ENCODE peak calls at places on chromosomes 7 and 10, in four cellular contexts. One of them, this sample, is unnamed.

GRCh38 chr10:97731346-97732051 is 5.4 kb upstream of the ZFYVE27 start:
- DNase-seq in K562: peak; percentile 47
- DNase-seq in A549: peak; percentile 60
- DNase-seq in IMR-90: peak; percentile 76
- DNase-seq in this sample: no peak

GRCh38 chr7:114851406-114852025 is 70.4 kb upstream of the MDFIC start:
- DNase-seq in K562: no peak
- DNase-seq in A549: no peak
- DNase-seq in IMR-90: no peak
- DNase-seq in this sample: no peak

GRCh38 chr7:74412061-74412460 is 41.6 kb upstream of the GTF2IRD1 start:
- DNase-seq in K562: no peak
- DNase-seq in A549: no peak
- DNase-seq in IMR-90: no peak
- DNase-seq in this sample: no peak

GRCh38 chr10:126060232-126060935 is 164.0 kb downstream of the FANK1 start:
- DNase-seq in K562: no peak
- DNase-seq in A549: peak; percentile 52
- DNase-seq in IMR-90: peak; percentile 79
- DNase-seq in this sample: no peak

GRCh38 chr10:91974960-91975359 is 51.4 kb downstream of the BTAF1 start:
- DNase-seq in K562: no peak
- DNase-seq in A549: no peak
- DNase-seq in IMR-90: peak; percentile 80
- DNase-seq in this sample: peak; percentile 5

GRCh38 chr10:85510682-85511081 is 855.9 kb downstream of the GRID1 start:
- DNase-seq in K562: no peak
- DNase-seq in A549: no peak
- DNase-seq in IMR-90: no peak
- DNase-seq in this sample: no peak

GRCh38 chr10:75405201-75406143 is 3.9 kb upstream of the ZNF503 start:
- DNase-seq in K562: no peak
- DNase-seq in A549: no peak
- DNase-seq in IMR-90: no peak
- DNase-seq in this sample: no peak

GRCh38 chr7:158695726-158696452 is 8.7 kb downstream of the NCAPG2 start:
- DNase-seq in K562: peak; percentile 54
- DNase-seq in A549: peak; percentile 51
- DNase-seq in IMR-90: peak; percentile 77
- DNase-seq in this sample: peak; percentile 28

GRCh38 chr10:132884041-132884440 is 58.3 kb downstream of the CFAP46 start:
- DNase-seq in K562: no peak
- DNase-seq in A549: no peak
- DNase-seq in IMR-90: no peak
- DNase-seq in this sample: no peak

GRCh38 chr7:55774327-55775050 is 88.1 kb downstream of the SEPTIN14 start:
- DNase-seq in K562: no peak
- DNase-seq in A549: no peak
- DNase-seq in IMR-90: no peak
- DNase-seq in this sample: no peak

GRCh38 chr7:88306590-88307048 is at the start of gene STEAP4:
- DNase-seq in K562: no peak
- DNase-seq in A549: no peak
- DNase-seq in IMR-90: peak; percentile 0
- DNase-seq in this sample: no peak

GRCh38 chr10:6046458-6047325 is 15.5 kb downstream of the IL2RA start:
- DNase-seq in K562: no peak
- DNase-seq in A549: no peak
- DNase-seq in IMR-90: no peak
- DNase-seq in this sample: no peak

GRCh38 chr7:6558837-6559236 is 7.6 kb upstream of the GRID2IP start:
- DNase-seq in K562: peak; percentile 74
- DNase-seq in A549: peak; percentile 87
- DNase-seq in IMR-90: peak; percentile 21
- DNase-seq in this sample: no peak

GRCh38 chr10:78724846-78725245 is 343.9 kb upstream of the ZMIZ1 start:
- DNase-seq in K562: no peak
- DNase-seq in A549: no peak
- DNase-seq in IMR-90: no peak
- DNase-seq in this sample: no peak

GRCh38 chr10:72321248-72322029 is 33.3 kb downstream of the DNAJB12 start:
- DNase-seq in K562: no peak
- DNase-seq in A549: no peak
- DNase-seq in IMR-90: no peak
- DNase-seq in this sample: no peak

GRCh38 chr10:72322030-72322279 is 32.8 kb downstream of the DNAJB12 start:
- DNase-seq in K562: no peak
- DNase-seq in A549: no peak
- DNase-seq in IMR-90: no peak
- DNase-seq in this sample: no peak

GRCh38 chr10:72320676-72321247 is 34.0 kb downstream of the DNAJB12 start:
- DNase-seq in K562: peak; percentile 99
- DNase-seq in A549: peak; percentile 95
- DNase-seq in IMR-90: peak; percentile 99
- DNase-seq in this sample: peak; percentile 95

GRCh38 chr10:72318383-72319262 is 36.1 kb downstream of the DNAJB12 start:
- DNase-seq in K562: no peak
- DNase-seq in A549: no peak
- DNase-seq in IMR-90: no peak
- DNase-seq in this sample: no peak

GRCh38 chr10:72319416-72320254 is 35.1 kb downstream of the DNAJB12 start:
- DNase-seq in K562: no peak
- DNase-seq in A549: peak; percentile 73
- DNase-seq in IMR-90: peak; percentile 89
- DNase-seq in this sample: no peak
- TF ChIP-seq RCOR1 in K562: peak; percentile 71
- TF ChIP-seq RCOR1 in A549: peak; percentile 40
- TF ChIP-seq RCOR1 in IMR-90: peak; percentile 77
- TF ChIP-seq RCOR1 in this sample: peak; percentile 37

GRCh38 chr7:15885678-15886077 is 199.2 kb upstream of the MEOX2 start:
- DNase-seq in K562: no peak
- DNase-seq in A549: no peak
- DNase-seq in IMR-90: no peak
- DNase-seq in this sample: no peak

GRCh38 chr7:15891151-15891842 is 204.8 kb upstream of the MEOX2 start:
- DNase-seq in K562: no peak
- DNase-seq in A549: no peak
- DNase-seq in IMR-90: peak; percentile 47
- DNase-seq in this sample: no peak

GRCh38 chr7:15886626-15887025 is 200.1 kb upstream of the MEOX2 start:
- DNase-seq in K562: no peak
- DNase-seq in A549: no peak
- DNase-seq in IMR-90: no peak
- DNase-seq in this sample: no peak

GRCh38 chr7:15888090-15888489 is 201.6 kb upstream of the MEOX2 start:
- DNase-seq in K562: no peak
- DNase-seq in A549: no peak
- DNase-seq in IMR-90: no peak
- DNase-seq in this sample: no peak

DNA sequence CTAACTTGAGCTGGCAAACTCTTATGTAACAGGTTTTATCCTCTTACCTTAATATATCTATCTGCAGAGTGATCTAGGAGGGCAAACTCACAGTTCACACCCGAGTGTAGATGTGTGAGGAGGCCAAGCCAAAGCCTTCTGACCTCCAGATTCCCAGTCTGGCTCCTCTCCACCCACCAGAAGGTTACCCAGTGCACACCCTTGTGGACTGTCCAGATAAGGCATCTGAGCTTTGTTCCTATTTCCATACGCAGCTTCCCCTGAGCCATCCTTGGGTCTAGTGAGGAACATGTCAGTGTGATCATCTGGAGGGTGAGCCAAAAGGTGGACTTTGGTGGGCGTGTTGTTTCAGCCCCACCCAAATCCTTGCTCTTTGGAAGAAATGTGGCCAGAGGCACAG is 203.0 kb upstream of the MEOX2 start:
- DNase-seq in K562: no peak
- DNase-seq in A549: peak; percentile 9
- DNase-seq in IMR-90: no peak
- DNase-seq in this sample: no peak
- TF ChIP-seq RCOR1 in K562: no peak
- TF ChIP-seq RCOR1 in A549: no peak
- TF ChIP-seq RCOR1 in IMR-90: no peak
- TF ChIP-seq RCOR1 in this sample: no peak

DNA sequence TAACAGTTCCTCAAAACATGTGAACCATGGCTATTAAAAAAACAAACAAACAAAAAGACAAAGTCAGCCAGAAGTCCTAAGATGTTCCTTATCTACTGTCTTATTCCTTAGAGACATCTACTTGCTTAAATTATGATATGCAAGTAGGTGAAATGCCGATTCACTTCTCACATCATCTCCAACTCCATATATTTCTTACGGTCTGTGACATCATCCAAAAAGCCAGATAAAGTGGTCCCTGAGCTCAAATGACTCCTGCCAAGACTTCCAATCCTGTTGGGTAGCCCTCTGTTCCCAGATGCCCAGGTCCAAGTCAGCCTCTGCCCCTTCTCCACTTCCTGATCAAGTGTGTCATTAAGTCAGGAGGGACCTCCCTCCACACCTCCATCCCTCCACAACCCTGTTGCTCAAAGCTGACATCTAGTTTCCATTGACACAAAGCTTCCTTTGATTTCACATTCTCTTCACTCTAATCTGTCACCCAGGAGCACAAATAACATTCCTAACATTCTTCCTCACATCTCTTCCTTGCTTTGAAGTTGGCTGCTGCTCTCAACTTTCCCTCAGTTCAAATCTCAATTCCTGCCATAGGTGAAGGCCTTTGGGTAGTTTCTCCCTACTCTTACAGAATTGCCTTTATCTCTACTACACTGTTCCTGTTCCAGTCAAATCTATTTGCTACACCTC is 56.1 kb upstream of the PDLIM1 start:
- DNase-seq in K562: no peak
- DNase-seq in A549: no peak
- DNase-seq in IMR-90: no peak
- DNase-seq in this sample: no peak
- TF ChIP-seq RCOR1 in K562: no peak
- TF ChIP-seq RCOR1 in A549: no peak
- TF ChIP-seq RCOR1 in IMR-90: no peak
- TF ChIP-seq RCOR1 in this sample: no peak

DNA sequence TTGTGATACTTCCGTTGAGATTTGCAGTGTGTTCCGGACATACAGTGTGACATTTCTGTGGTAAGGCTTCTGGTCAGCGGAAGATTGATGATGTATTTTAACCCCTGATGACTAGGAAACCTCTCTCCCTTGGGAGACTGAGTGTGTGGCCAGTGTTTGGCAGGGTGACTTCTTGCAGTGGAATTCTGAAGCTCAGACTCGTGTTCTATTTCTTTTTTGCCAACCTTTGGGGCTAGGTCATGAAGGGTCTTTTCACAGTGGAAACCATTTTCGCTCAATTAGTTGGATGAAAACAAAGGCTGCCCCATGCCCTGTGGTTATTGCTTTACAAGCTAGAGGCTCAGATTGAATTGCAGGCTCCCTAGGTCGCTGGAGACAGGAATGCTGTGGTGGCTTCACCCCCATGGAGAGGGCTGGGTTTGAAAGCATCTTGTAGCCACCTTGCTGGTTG is 288.9 kb downstream of the BBS9 start:
- DNase-seq in K562: no peak
- DNase-seq in A549: no peak
- DNase-seq in IMR-90: peak; percentile 60
- DNase-seq in this sample: no peak
- TF ChIP-seq RCOR1 in K562: no peak
- TF ChIP-seq RCOR1 in A549: no peak
- TF ChIP-seq RCOR1 in IMR-90: no peak
- TF ChIP-seq RCOR1 in this sample: no peak

DNA sequence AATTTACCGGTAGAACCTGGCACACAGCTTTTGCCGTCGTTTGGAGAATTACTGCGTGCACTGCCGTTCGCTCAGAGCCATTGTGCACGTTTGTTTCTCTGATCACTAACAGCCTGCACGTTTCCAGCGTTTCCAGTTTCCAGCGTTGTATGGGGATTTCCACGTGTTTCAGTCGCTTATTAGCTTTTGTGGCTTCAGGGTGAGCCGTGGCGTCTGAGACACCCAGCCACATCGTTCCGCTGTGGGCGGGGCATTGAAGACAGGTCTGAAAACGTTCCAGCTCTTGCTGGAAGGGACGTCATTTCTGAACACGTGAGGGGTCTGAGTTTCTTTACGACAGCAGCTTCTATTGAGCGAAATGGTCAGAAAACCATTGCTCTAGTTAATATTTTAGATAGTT is 164.8 kb downstream of the DNAJB6 start:
- DNase-seq in K562: no peak
- DNase-seq in A549: no peak
- DNase-seq in IMR-90: no peak
- DNase-seq in this sample: no peak
- TF ChIP-seq RCOR1 in K562: no peak
- TF ChIP-seq RCOR1 in A549: no peak
- TF ChIP-seq RCOR1 in IMR-90: no peak
- TF ChIP-seq RCOR1 in this sample: no peak

DNA sequence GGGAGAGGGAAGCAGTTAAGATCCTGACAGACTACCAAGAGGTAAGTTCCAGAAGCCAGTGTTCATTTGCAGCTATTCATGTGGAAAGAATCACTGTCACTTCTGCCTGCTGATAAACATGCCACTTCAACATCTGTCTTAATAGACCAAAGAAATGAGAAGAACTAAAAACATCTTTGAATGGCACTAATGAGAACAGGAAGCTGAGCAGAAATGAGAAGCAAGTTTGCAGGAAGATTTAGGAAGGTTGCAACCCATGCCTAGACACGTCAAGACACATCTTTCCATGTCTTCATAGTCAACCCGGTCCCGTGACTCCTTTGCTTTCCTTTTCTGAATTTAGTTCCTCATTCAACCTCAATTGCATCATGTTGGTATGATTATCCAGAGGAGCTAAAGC is 180.0 kb downstream of the PDE1C start:
- DNase-seq in K562: no peak
- DNase-seq in A549: no peak
- DNase-seq in IMR-90: peak; percentile 33
- DNase-seq in this sample: peak; percentile 39
- TF ChIP-seq RCOR1 in K562: no peak
- TF ChIP-seq RCOR1 in A549: no peak
- TF ChIP-seq RCOR1 in IMR-90: no peak
- TF ChIP-seq RCOR1 in this sample: no peak

GRCh38 chr7:156993021-156993924 is 17.2 kb downstream of the MNX1 start:
- DNase-seq in K562: no peak
- DNase-seq in A549: no peak
- DNase-seq in IMR-90: no peak
- DNase-seq in this sample: no peak

GRCh38 chr7:156988605-156989185 is 21.8 kb downstream of the MNX1 start:
- DNase-seq in K562: no peak
- DNase-seq in A549: no peak
- DNase-seq in IMR-90: no peak
- DNase-seq in this sample: no peak

GRCh38 chr7:156989766-156990535 is 20.5 kb downstream of the MNX1 start:
- DNase-seq in K562: no peak
- DNase-seq in A549: no peak
- DNase-seq in IMR-90: no peak
- DNase-seq in this sample: no peak

GRCh38 chr7:156994417-156994816 is 16.0 kb downstream of the MNX1 start:
- DNase-seq in K562: no peak
- DNase-seq in A549: no peak
- DNase-seq in IMR-90: no peak
- DNase-seq in this sample: no peak

DNA sequence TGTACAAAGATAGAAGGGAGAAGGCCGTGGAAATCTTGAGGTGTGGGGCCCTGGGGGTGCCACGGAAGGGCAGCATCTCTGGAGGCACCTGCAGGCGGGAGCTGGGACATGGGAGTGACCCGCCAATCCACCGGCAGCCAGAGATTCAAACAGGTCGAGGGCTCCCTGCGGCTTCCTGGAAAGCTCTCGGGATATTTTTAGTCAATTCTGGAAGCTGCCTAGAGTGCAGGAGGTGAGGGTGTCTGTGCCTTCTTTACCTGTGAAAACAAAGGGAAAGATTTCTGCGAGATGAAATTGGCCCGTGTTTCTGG is 16.6 kb downstream of the MNX1 start:
- DNase-seq in K562: no peak
- DNase-seq in A549: no peak
- DNase-seq in IMR-90: no peak
- DNase-seq in this sample: no peak
- TF ChIP-seq RCOR1 in K562: no peak
- TF ChIP-seq RCOR1 in A549: no peak
- TF ChIP-seq RCOR1 in IMR-90: no peak
- TF ChIP-seq RCOR1 in this sample: no peak

This sample was measured in GM12878.